ENCODE peak calls at places on chromosomes 12 and 14, in seven cellular contexts. P is CD4-positive, alpha-beta memory T cell; X is Karpas-422; O is A549; R is tibial artery; K is ovary; H is upper lobe of left lung. N is an unnamed sample.

GRCh38 chr14:104429291-104429861 is 150.2 kb upstream of the C14orf180 start:
- DNase-seq in P (no peak), X (peak; percentile 60), O (no peak), R (no peak), K (no peak), H (peak; percentile 56), N (no peak)

GRCh38 chr14:40221428-40221827 is 789.2 kb upstream of the FBXO33 start:
- DNase-seq in P (no peak), X (no peak), O (no peak), R (no peak), K (no peak), H (no peak), N (no peak)

GRCh38 chr12:40375076-40375475 is 150.3 kb downstream of the LRRK2 start:
- DNase-seq in P (no peak), X (peak; percentile 65), O (no peak), R (no peak), K (no peak), H (no peak), N (no peak)

GRCh38 chr12:118259079-118259478 is 113.6 kb downstream of the TAOK3 start:
- DNase-seq in P (no peak), X (no peak), O (no peak), R (no peak), K (no peak), H (no peak), N (peak; percentile 24)

GRCh38 chr12:19643635-19644034 is 204.3 kb downstream of the AEBP2 start:
- DNase-seq in P (no peak), X (no peak), O (peak; percentile 16), R (no peak), K (no peak), H (no peak), N (peak; percentile 27)

GRCh38 chr12:19894803-19895202 is 455.5 kb downstream of the AEBP2 start:
- DNase-seq in P (no peak), X (no peak), O (no peak), R (no peak), K (no peak), H (no peak), N (no peak)

GRCh38 chr14:105026789-105027563 is 6.1 kb upstream of the CDCA4 start:
- DNase-seq in P (no peak), X (peak; percentile 74), O (no peak), R (no peak), K (no peak), H (no peak), N (no peak)

GRCh38 chr12:45205165-45205825 is 10.6 kb upstream of the ANO6 start:
- DNase-seq in P (no peak), X (no peak), O (no peak), R (no peak), K (no peak), H (no peak), N (no peak)

GRCh38 chr14:23066855-23067744 is 9.8 kb upstream of the CDH24 start:
- DNase-seq in P (no peak), X (no peak), O (no peak), R (no peak), K (no peak), H (peak; percentile 34), N (no peak)

GRCh38 chr14:100370003-100370402 is 46.9 kb downstream of the SLC25A47 start:
- DNase-seq in P (no peak), X (no peak), O (no peak), R (no peak), K (no peak), H (no peak), N (no peak)

GRCh38 chr14:36757730-36758286 is 96.1 kb downstream of the PAX9 start:
- DNase-seq in P (no peak), X (no peak), O (no peak), R (no peak), K (no peak), H (no peak), N (no peak)

GRCh38 chr12:57837779-57838562 is 8.6 kb downstream of the CTDSP2 start:
- DNase-seq in P (peak; percentile 26), X (no peak), O (no peak), R (peak; percentile 62), K (no peak), H (no peak), N (peak; percentile 48)

GRCh38 chr14:23302290-23303225 is at the start of gene PPP1R3E:
- DNase-seq in P (peak; percentile 84), X (peak; percentile 95), O (peak; percentile 40), R (peak; percentile 68), K (peak; percentile 72), H (peak; percentile 94), N (peak; percentile 78)

GRCh38 chr14:104395276-104395675 is 184.3 kb upstream of the C14orf180 start:
- DNase-seq in P (no peak), X (peak; percentile 83), O (no peak), R (peak; percentile 24), K (no peak), H (no peak), N (no peak)

GRCh38 chr12:132143328-132144071 is 619 bp downstream of the DDX51 start:
- DNase-seq in P (no peak), X (peak; percentile 66), O (no peak), R (no peak), K (no peak), H (peak; percentile 84), N (no peak)

GRCh38 chr14:22544881-22545420 is 44.1 kb downstream of the DAD1 start:
- DNase-seq in P (no peak), X (peak; percentile 78), O (no peak), R (no peak), K (no peak), H (no peak), N (no peak)

GRCh38 chr12:1529862-1530591 is 64.4 kb downstream of the FBXL14 start:
- DNase-seq in P (peak; percentile 7), X (no peak), O (no peak), R (no peak), K (peak; percentile 32), H (peak; percentile 89), N (no peak)

GRCh38 chr14:53399057-53399456 is 245.9 kb upstream of the DDHD1 start:
- DNase-seq in P (no peak), X (no peak), O (peak; percentile 35), R (no peak), K (no peak), H (no peak), N (no peak)

GRCh38 chr12:76455582-76456345 is 103.8 kb downstream of the OSBPL8 start:
- DNase-seq in P (peak; percentile 54), X (peak; percentile 84), O (peak; percentile 49), R (no peak), K (no peak), H (no peak), N (peak; percentile 25)

GRCh38 chr12:14394317-14395058 is 29.0 kb downstream of the ATF7IP start:
- DNase-seq in P (peak; percentile 74), X (peak; percentile 93), O (peak; percentile 57), R (peak; percentile 37), K (no peak), H (no peak), N (peak; percentile 63)

GRCh38 chr14:76919811-76920571 is 93.8 kb downstream of the LRRC74A start:
- DNase-seq in P (peak; percentile 18), X (peak; percentile 73), O (no peak), R (peak; percentile 44), K (peak; percentile 48), H (peak; percentile 82), N (peak; percentile 50)

GRCh38 chr12:6699989-6700645 is 498 bp downstream of the PIANP start:
- DNase-seq in P (no peak), X (peak; percentile 12), O (no peak), R (no peak), K (no peak), H (peak; percentile 74), N (no peak)

GRCh38 chr14:70000601-70001000 is 121.4 kb downstream of the SMOC1 start:
- DNase-seq in P (no peak), X (no peak), O (no peak), R (no peak), K (no peak), H (no peak), N (no peak)
- H3K4me1 ChIP-seq in P (no peaks in the 10 kb centered on the region), X (peaks cover 18% of the 10 kb centered on the region), O (peaks cover 71% of the 10 kb centered on the region), R (peaks cover 12% of the 10 kb centered on the region), K (no peaks in the 10 kb centered on the region), H (no peaks in the 10 kb centered on the region), N (no peaks in the 10 kb centered on the region)

GRCh38 chr12:85963322-85963721 is 89.2 kb downstream of the NTS start:
- DNase-seq in P (no peak), X (no peak), O (no peak), R (no peak), K (no peak), H (no peak), N (no peak)
- H3K27ac ChIP-seq in P (no peak overlapping the region), X (no peak overlapping the region), O (no peak overlapping the region), R (no peak overlapping the region), K (no peak overlapping the region), H (no peak overlapping the region), N (no peak overlapping the region)

GRCh38 chr12:124565656-124566180 is 1.7 kb downstream of the NCOR2 start:
- DNase-seq in P (no peak), X (no peak), O (no peak), R (no peak), K (no peak), H (peak; percentile 65), N (no peak)
- H3K4me1 ChIP-seq in P (peaks cover 39% of the 10 kb centered on the region), X (peaks cover 67% of the 10 kb centered on the region), O (peaks cover 33% of the 10 kb centered on the region), R (peaks cover 31% of the 10 kb centered on the region), K (peaks cover 31% of the 10 kb centered on the region), H (peaks cover 65% of the 10 kb centered on the region), N (peaks cover 49% of the 10 kb centered on the region)

DNA sequence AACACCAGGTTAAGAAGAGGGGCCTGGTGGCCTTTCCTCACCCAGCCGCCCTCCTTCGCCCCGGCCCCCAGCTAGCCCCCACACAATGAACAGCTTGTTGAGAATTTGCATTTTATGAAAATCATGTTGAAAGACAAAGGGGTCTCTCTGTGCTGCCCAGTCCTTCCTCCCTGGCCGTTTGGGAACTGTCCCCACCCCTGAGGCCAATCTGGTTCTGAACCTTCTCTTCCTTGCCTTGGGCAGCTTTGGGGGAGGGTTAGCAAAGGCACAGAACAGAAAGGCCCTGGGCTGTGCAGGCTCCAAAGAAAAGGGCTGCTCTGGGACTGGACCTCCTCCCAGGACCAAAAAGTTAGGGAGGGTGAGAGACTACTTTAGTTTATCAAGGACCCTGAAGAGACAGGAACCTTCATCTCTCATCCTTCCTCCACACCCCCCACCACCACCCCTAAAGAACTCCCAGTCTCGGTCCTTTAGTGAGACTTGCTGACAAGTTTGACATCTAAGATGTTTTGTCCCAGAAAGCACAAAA is 1.3 kb downstream of the TAMALIN start:
- DNase-seq in P (no peak), X (no peak), O (no peak), R (no peak), K (no peak), H (no peak), N (no peak)
- H3K27ac ChIP-seq in P (peak overlapping the region; percentile 91), X (no peak overlapping the region), O (no peak overlapping the region), R (peak overlapping the region; percentile 60), K (peak overlapping the region; percentile 98), H (peak overlapping the region; percentile 96), N (no peak overlapping the region)

DNA sequence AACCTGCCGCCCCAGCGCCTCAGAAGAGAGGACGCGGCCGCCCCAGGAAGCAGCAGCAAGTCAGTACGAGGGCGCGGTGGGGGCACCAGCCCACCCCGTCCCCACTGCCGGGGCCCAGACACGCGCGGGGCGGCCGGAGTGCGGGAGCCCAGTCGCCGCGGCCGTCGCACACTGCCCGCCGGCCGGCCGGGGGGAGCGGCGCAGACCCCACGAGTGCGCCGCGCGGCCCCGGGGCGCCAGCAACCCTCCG is 965 bp downstream of the HMGA2 start:
- DNase-seq in P (no peak), X (no peak), O (no peak), R (no peak), K (no peak), H (no peak), N (no peak)
- H3K4me1 ChIP-seq in P (peaks cover 14% of the 10 kb centered on the region), X (no peaks in the 10 kb centered on the region), O (peaks cover 13% of the 10 kb centered on the region), R (peaks cover 20% of the 10 kb centered on the region), K (peaks cover 3% of the 10 kb centered on the region), H (peaks cover 19% of the 10 kb centered on the region), N (peaks cover 19% of the 10 kb centered on the region)

N was measured in adrenal gland.